ENCODE peak calls at places on chromosome 20, in four cellular contexts. One of them, this sample, is unnamed.

GRCh38 chr20:46434597-46434996 is 28.2 kb upstream of the ELMO2 start:
- DNase-seq in GM12878: no peak
- DNase-seq in HepG2: no peak
- DNase-seq in K562: no peak
- DNase-seq in this sample: no peak

GRCh38 chr20:57323034-57323433 is 6.6 kb upstream of the SPO11 start:
- DNase-seq in GM12878: no peak
- DNase-seq in HepG2: no peak
- DNase-seq in K562: no peak
- DNase-seq in this sample: peak; percentile 50

GRCh38 chr20:64077876-64078551 is 1.3 kb downstream of the RGS19 start:
- DNase-seq in GM12878: no peak
- DNase-seq in HepG2: no peak
- DNase-seq in K562: no peak
- DNase-seq in this sample: peak; percentile 57

GRCh38 chr20:63553251-63553932 is 567 bp upstream of the FNDC11 start:
- DNase-seq in GM12878: peak; percentile 35
- DNase-seq in HepG2: peak; percentile 40
- DNase-seq in K562: peak; percentile 91
- DNase-seq in this sample: peak; percentile 93

GRCh38 chr20:13344671-13345070 is 123.6 kb downstream of the ISM1 start:
- DNase-seq in GM12878: no peak
- DNase-seq in HepG2: no peak
- DNase-seq in K562: no peak
- DNase-seq in this sample: no peak

GRCh38 chr20:34431168-34431567 is 68.1 kb downstream of the ITCH start:
- DNase-seq in GM12878: no peak
- DNase-seq in HepG2: no peak
- DNase-seq in K562: no peak
- DNase-seq in this sample: no peak

GRCh38 chr20:9066196-9066595 is 2.7 kb upstream of the PLCB4 start:
- DNase-seq in GM12878: no peak
- DNase-seq in HepG2: no peak
- DNase-seq in K562: no peak
- DNase-seq in this sample: no peak

GRCh38 chr20:60446273-60447111 is 488.3 kb downstream of the CDH26 start:
- DNase-seq in GM12878: no peak
- DNase-seq in HepG2: no peak
- DNase-seq in K562: no peak
- DNase-seq in this sample: no peak

GRCh38 chr20:667351-668034 is 8.1 kb downstream of the SCRT2 start:
- DNase-seq in GM12878: no peak
- DNase-seq in HepG2: peak; percentile 48
- DNase-seq in K562: peak; percentile 55
- DNase-seq in this sample: peak; percentile 87

GRCh38 chr20:2871111-2871465 is 2.2 kb upstream of the PTPRA start:
- DNase-seq in GM12878: no peak
- DNase-seq in HepG2: no peak
- DNase-seq in K562: peak; percentile 16
- DNase-seq in this sample: no peak

GRCh38 chr20:57650756-57651483 is 30.7 kb upstream of the ZBP1 start:
- DNase-seq in GM12878: no peak
- DNase-seq in HepG2: no peak
- DNase-seq in K562: no peak
- DNase-seq in this sample: no peak

GRCh38 chr20:60512436-60512835 is 554.2 kb downstream of the CDH26 start:
- DNase-seq in GM12878: no peak
- DNase-seq in HepG2: peak; percentile 25
- DNase-seq in K562: no peak
- DNase-seq in this sample: no peak

GRCh38 chr20:38599410-38599882 is 2.2 kb upstream of the ARHGAP40 start:
- DNase-seq in GM12878: no peak
- DNase-seq in HepG2: peak; percentile 57
- DNase-seq in K562: peak; percentile 32
- DNase-seq in this sample: no peak

GRCh38 chr20:51803157-51803854 is 985 bp upstream of the SALL4 start:
- DNase-seq in GM12878: no peak
- DNase-seq in HepG2: no peak
- DNase-seq in K562: no peak
- DNase-seq in this sample: no peak

GRCh38 chr20:4925842-4926530 is 75.3 kb downstream of the SLC23A2 start:
- DNase-seq in GM12878: no peak
- DNase-seq in HepG2: no peak
- DNase-seq in K562: no peak
- DNase-seq in this sample: no peak

GRCh38 chr20:59242714-59243626 is 57.4 kb upstream of the EDN3 start:
- DNase-seq in GM12878: no peak
- DNase-seq in HepG2: no peak
- DNase-seq in K562: no peak
- DNase-seq in this sample: no peak

GRCh38 chr20:63610581-63611435 is 16.1 kb downstream of the GMEB2 start:
- DNase-seq in GM12878: no peak
- DNase-seq in HepG2: no peak
- DNase-seq in K562: no peak
- DNase-seq in this sample: no peak

GRCh38 chr20:54477556-54477955 is 2.2 kb downstream of the DOK5 start:
- DNase-seq in GM12878: no peak
- DNase-seq in HepG2: no peak
- DNase-seq in K562: no peak
- DNase-seq in this sample: no peak

GRCh38 chr20:64025826-64026412 is 10.1 kb upstream of the C20orf204 start:
- DNase-seq in GM12878: no peak
- DNase-seq in HepG2: no peak
- DNase-seq in K562: no peak
- DNase-seq in this sample: no peak

GRCh38 chr20:25356294-25356933 is 34.2 kb downstream of the ABHD12 start:
- DNase-seq in GM12878: no peak
- DNase-seq in HepG2: no peak
- DNase-seq in K562: no peak
- DNase-seq in this sample: peak; percentile 80

GRCh38 chr20:60137657-60138245 is 179.5 kb downstream of the CDH26 start:
- DNase-seq in GM12878: no peak
- DNase-seq in HepG2: no peak
- DNase-seq in K562: peak; percentile 36
- DNase-seq in this sample: peak; percentile 44

GRCh38 chr20:5714261-5715041 is 35.8 kb upstream of the SHLD1 start:
- DNase-seq in GM12878: no peak
- DNase-seq in HepG2: peak; percentile 100
- DNase-seq in K562: peak; percentile 15
- DNase-seq in this sample: peak; percentile 81

GRCh38 chr20:49882171-49882970 is 33.0 kb downstream of the SPATA2 start:
- DNase-seq in GM12878: no peak
- DNase-seq in HepG2: no peak
- DNase-seq in K562: no peak
- DNase-seq in this sample: no peak

GRCh38 chr20:25127761-25128537 is 46.0 kb upstream of the VSX1 start:
- DNase-seq in GM12878: no peak
- DNase-seq in HepG2: no peak
- DNase-seq in K562: no peak
- DNase-seq in this sample: no peak

GRCh38 chr20:1840865-1841553 is 54.2 kb upstream of the SIRPA start:
- DNase-seq in GM12878: no peak
- DNase-seq in HepG2: no peak
- DNase-seq in K562: no peak
- DNase-seq in this sample: no peak

GRCh38 chr20:49345538-49345937 is 67.7 kb upstream of the ZNFX1 start:
- DNase-seq in GM12878: no peak
- DNase-seq in HepG2: no peak
- DNase-seq in K562: no peak
- DNase-seq in this sample: no peak

GRCh38 chr20:1815502-1816085 is 79.6 kb upstream of the SIRPA start:
- DNase-seq in GM12878: no peak
- DNase-seq in HepG2: no peak
- DNase-seq in K562: no peak
- DNase-seq in this sample: no peak

GRCh38 chr20:34515484-34516037 is 661 bp upstream of the DYNLRB1 start:
- DNase-seq in GM12878: peak; percentile 56
- DNase-seq in HepG2: peak; percentile 65
- DNase-seq in K562: peak; percentile 66
- DNase-seq in this sample: peak; percentile 96

GRCh38 chr20:263701-264100 is 6.2 kb downstream of the DEFB132 start:
- DNase-seq in GM12878: no peak
- DNase-seq in HepG2: no peak
- DNase-seq in K562: no peak
- DNase-seq in this sample: no peak

GRCh38 chr20:9408422-9409300 is 105.7 kb upstream of the LAMP5 start:
- DNase-seq in GM12878: no peak
- DNase-seq in HepG2: no peak
- DNase-seq in K562: no peak
- DNase-seq in this sample: no peak

GRCh38 chr20:57522380-57522973 is 2.5 kb downstream of the CTCFL start:
- DNase-seq in GM12878: no peak
- DNase-seq in HepG2: no peak
- DNase-seq in K562: no peak
- DNase-seq in this sample: no peak

GRCh38 chr20:618980-619379 is 8.9 kb upstream of the TCF15 start:
- DNase-seq in GM12878: no peak
- DNase-seq in HepG2: peak; percentile 81
- DNase-seq in K562: no peak
- DNase-seq in this sample: no peak

GRCh38 chr20:18916886-18917785 is 103.6 kb downstream of the SCP2D1 start:
- DNase-seq in GM12878: no peak
- DNase-seq in HepG2: no peak
- DNase-seq in K562: no peak
- DNase-seq in this sample: no peak

GRCh38 chr20:45924391-45925261 is 9.9 kb upstream of the PCIF1 start:
- DNase-seq in GM12878: no peak
- DNase-seq in HepG2: peak; percentile 66
- DNase-seq in K562: no peak
- DNase-seq in this sample: no peak

GRCh38 chr20:63086421-63087235 is 79.9 kb upstream of the BHLHE23 start:
- DNase-seq in GM12878: no peak
- DNase-seq in HepG2: no peak
- DNase-seq in K562: no peak
- DNase-seq in this sample: no peak

GRCh38 chr20:46666818-46667515 is 15.7 kb upstream of the SLC13A3 start:
- DNase-seq in GM12878: no peak
- DNase-seq in HepG2: peak; percentile 100
- DNase-seq in K562: no peak
- DNase-seq in this sample: no peak

GRCh38 chr20:20435453-20435852 is 67.5 kb downstream of the INSM1 start:
- DNase-seq in GM12878: no peak
- DNase-seq in HepG2: no peak
- DNase-seq in K562: no peak
- DNase-seq in this sample: peak; percentile 48

DNA sequence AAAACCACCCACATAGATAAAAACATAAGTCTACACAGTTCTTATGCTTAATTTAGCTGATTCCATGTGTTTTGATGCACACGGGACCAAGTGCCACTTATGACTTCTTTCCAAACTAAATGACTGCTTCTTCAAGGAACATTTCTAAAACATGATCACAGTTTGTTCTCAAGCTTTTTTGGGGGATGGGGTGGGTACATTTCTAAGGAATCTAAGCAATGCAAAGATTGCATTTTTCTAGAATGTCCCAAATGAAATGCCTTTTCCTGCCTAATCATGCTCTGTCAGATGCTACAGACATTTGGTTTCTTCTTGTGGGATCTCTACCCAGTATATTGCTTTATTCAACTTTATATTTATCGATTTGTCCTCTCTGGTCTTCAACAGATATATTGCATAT is 496.8 kb upstream of the JAG1 start:
- DNase-seq in GM12878: no peak
- DNase-seq in HepG2: no peak
- DNase-seq in K562: no peak
- DNase-seq in this sample: peak; percentile 34
- H3K4me2 ChIP-seq in GM12878: no peak overlapping the region
- H3K4me2 ChIP-seq in HepG2: no peak overlapping the region
- H3K4me2 ChIP-seq in K562: no peak overlapping the region
- H3K4me2 ChIP-seq in this sample: peak overlapping the region; percentile 9

GRCh38 chr20:41123636-41124035 is 13.7 kb upstream of the PLCG1 start:
- DNase-seq in GM12878: no peak
- DNase-seq in HepG2: no peak
- DNase-seq in K562: no peak
- DNase-seq in this sample: no peak

GRCh38 chr20:41118632-41119031 is 18.7 kb upstream of the PLCG1 start:
- DNase-seq in GM12878: no peak
- DNase-seq in HepG2: no peak
- DNase-seq in K562: no peak
- DNase-seq in this sample: no peak

GRCh38 chr20:41119593-41120561 is 17.5 kb upstream of the PLCG1 start:
- DNase-seq in GM12878: no peak
- DNase-seq in HepG2: peak; percentile 52
- DNase-seq in K562: no peak
- DNase-seq in this sample: no peak

GRCh38 chr20:41124451-41125094 is 12.8 kb upstream of the PLCG1 start:
- DNase-seq in GM12878: no peak
- DNase-seq in HepG2: no peak
- DNase-seq in K562: no peak
- DNase-seq in this sample: no peak

GRCh38 chr20:41121399-41121798 is 15.9 kb upstream of the PLCG1 start:
- DNase-seq in GM12878: no peak
- DNase-seq in HepG2: no peak
- DNase-seq in K562: no peak
- DNase-seq in this sample: no peak
- TF ChIP-seq EZH2 in GM12878: no peak
- TF ChIP-seq EZH2 in HepG2: no peak
- TF ChIP-seq EZH2 in K562: no peak
- TF ChIP-seq EZH2 in this sample: no peak

GRCh38 chr20:47988601-47989116 is 203.4 kb upstream of the SULF2 start:
- DNase-seq in GM12878: no peak
- DNase-seq in HepG2: no peak
- DNase-seq in K562: no peak
- DNase-seq in this sample: no peak

GRCh38 chr20:47992021-47992467 is 206.8 kb upstream of the SULF2 start:
- DNase-seq in GM12878: no peak
- DNase-seq in HepG2: no peak
- DNase-seq in K562: no peak
- DNase-seq in this sample: no peak

GRCh38 chr20:47990507-47991132 is 205.3 kb upstream of the SULF2 start:
- DNase-seq in GM12878: no peak
- DNase-seq in HepG2: no peak
- DNase-seq in K562: no peak
- DNase-seq in this sample: no peak

GRCh38 chr20:47993035-47993755 is 207.9 kb upstream of the SULF2 start:
- DNase-seq in GM12878: no peak
- DNase-seq in HepG2: no peak
- DNase-seq in K562: no peak
- DNase-seq in this sample: no peak

GRCh38 chr20:47989957-47990356 is 204.7 kb upstream of the SULF2 start:
- DNase-seq in GM12878: no peak
- DNase-seq in HepG2: no peak
- DNase-seq in K562: no peak
- DNase-seq in this sample: no peak
- TF ChIP-seq JUNB in GM12878: no peak
- TF ChIP-seq JUNB in HepG2: no peak
- TF ChIP-seq JUNB in K562: no peak
- TF ChIP-seq JUNB in this sample: no peak

DNA sequence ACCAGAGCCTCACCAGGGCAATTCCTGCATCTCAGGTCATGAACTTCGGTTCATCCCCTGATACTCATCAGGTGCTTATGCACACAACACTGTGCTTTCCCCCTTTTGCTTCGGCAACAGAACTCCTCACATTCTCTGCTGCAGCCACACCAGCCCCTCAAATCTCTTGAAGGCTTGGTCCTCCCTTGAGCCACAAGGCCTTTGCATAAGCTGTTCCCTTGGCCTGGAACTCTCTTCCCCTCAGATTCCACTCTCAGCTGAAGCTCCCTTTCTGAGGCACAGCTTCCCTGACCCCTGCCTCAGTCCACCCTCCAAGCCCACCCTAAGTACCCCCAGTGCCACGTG is 76.4 kb downstream of the NOL4L start:
- DNase-seq in GM12878: no peak
- DNase-seq in HepG2: no peak
- DNase-seq in K562: no peak
- DNase-seq in this sample: no peak
- H3K4me2 ChIP-seq in GM12878: no peak overlapping the region
- H3K4me2 ChIP-seq in HepG2: no peak overlapping the region
- H3K4me2 ChIP-seq in K562: no peak overlapping the region
- H3K4me2 ChIP-seq in this sample: no peak overlapping the region